ENCODE peak calls at places on chromosomes 3 and 15, in seven cellular contexts. F, L, V, R, J, G and D are unnamed samples.

GRCh38 chr3:139689122-139689521 is 11.3 kb upstream of the NMNAT3 start:
- DNase-seq in V (no peak), G (no peak), F (no peak), J (no peak), R (no peak), L (no peak), D (no peak)

GRCh38 chr15:89785064-89785770 is 9.1 kb downstream of the MESP2 start:
- DNase-seq in L (no peak), G (no peak), R (no peak), J (no peak), F (no peak), V (peak), D (no peak)

GRCh38 chr3:29183346-29184087 is 97.4 kb upstream of the RBMS3 start:
- DNase-seq in J (no peak), G (peak), L (peak), F (peak), R (peak), V (no peak), D (peak)

GRCh38 chr3:128313181-128313725 is 153.4 kb downstream of the DNAJB8 start:
- DNase-seq in J (no peak), F (no peak), G (no peak), L (no peak), R (peak), V (no peak), D (no peak)

GRCh38 chr3:134369861-134370596 is 4.2 kb downstream of the AMOTL2 start:
- DNase-seq in G (no peak), F (no peak), R (no peak), V (no peak), J (no peak), L (no peak), D (no peak)

GRCh38 chr3:165983284-165983683 is 146.1 kb upstream of the BCHE start:
- DNase-seq in L (no peak), R (no peak), G (no peak), J (no peak), V (no peak), F (no peak), D (no peak)

GRCh38 chr3:134598813-134599563 is 51.8 kb downstream of the KY start:
- DNase-seq in G (no peak), J (no peak), F (no peak), L (peak), R (no peak), V (no peak), D (no peak)

GRCh38 chr3:21718943-21719591 is 31.9 kb downstream of the ZNF385D start:
- DNase-seq in G (no peak), V (no peak), R (no peak), J (no peak), F (no peak), L (no peak), D (no peak)

GRCh38 chr3:1852950-1853349 is 245.7 kb upstream of the CNTN4 start:
- DNase-seq in J (no peak), F (no peak), V (no peak), G (no peak), R (no peak), L (no peak), D (no peak)

GRCh38 chr3:123357275-123357674 is 91.6 kb downstream of the ADCY5 start:
- DNase-seq in L (no peak), G (no peak), F (no peak), J (no peak), V (no peak), R (no peak), D (no peak)

GRCh38 chr3:5314897-5315296 is 127.4 kb downstream of the EDEM1 start:
- DNase-seq in F (no peak), V (no peak), G (peak), R (no peak), J (no peak), L (no peak), D (no peak)

GRCh38 chr15:58361291-58361759 is 70.5 kb upstream of the LIPC start:
- DNase-seq in L (peak), R (no peak), J (no peak), V (no peak), F (no peak), G (no peak), D (no peak)

GRCh38 chr15:42191610-42192346 is 16.3 kb downstream of the VPS39 start:
- DNase-seq in V (no peak), J (no peak), R (no peak), F (no peak), L (no peak), G (no peak), D (no peak)

GRCh38 chr3:19934098-19934566 is at the start of gene EFHB:
- DNase-seq in L (no peak), F (no peak), G (peak), V (peak), R (no peak), J (no peak), D (peak)

GRCh38 chr3:99714146-99714545 is 75.8 kb downstream of the COL8A1 start:
- DNase-seq in V (no peak), J (no peak), G (no peak), L (peak), F (no peak), R (no peak), D (no peak)

GRCh38 chr3:48847053-48847585 is 555 bp downstream of the PRKAR2A start:
- DNase-seq in V (peak), F (peak), L (peak), G (peak), R (peak), J (peak), D (peak)

GRCh38 chr3:168116279-168116678 is 20.6 kb upstream of the GOLIM4 start:
- DNase-seq in V (no peak), L (no peak), J (no peak), G (peak), R (no peak), F (no peak), D (no peak)

GRCh38 chr3:43349759-43350158 is 63.4 kb downstream of the SNRK start:
- DNase-seq in L (no peak), R (no peak), V (no peak), J (no peak), F (no peak), G (no peak), D (no peak)

GRCh38 chr3:120077726-120078125 is 16.5 kb downstream of the GSK3B start:
- DNase-seq in V (no peak), J (no peak), F (no peak), G (no peak), R (no peak), L (peak), D (no peak)

GRCh38 chr3:111227216-111227615 is 155.6 kb downstream of the NECTIN3 start:
- DNase-seq in F (no peak), R (no peak), G (peak), L (peak), J (no peak), V (no peak), D (no peak)

GRCh38 chr3:171306631-171307030 is 153.6 kb downstream of the TNIK start:
- DNase-seq in F (no peak), J (peak), G (peak), V (no peak), R (no peak), L (peak), D (no peak)

GRCh38 chr3:126355777-126356372 is 1.3 kb downstream of the KLF15 start:
- DNase-seq in J (peak), L (peak), R (peak), V (peak), G (no peak), F (no peak), D (peak)

GRCh38 chr3:42610978-42611377 is 10.5 kb downstream of the NKTR start:
- DNase-seq in R (no peak), L (no peak), F (no peak), G (no peak), J (no peak), V (no peak), D (no peak)

GRCh38 chr3:132593241-132593949 is 3.7 kb upstream of the ACKR4 start:
- DNase-seq in G (no peak), L (peak), J (no peak), V (no peak), R (no peak), F (no peak), D (no peak)

GRCh38 chr3:11238057-11238456 is 34.1 kb upstream of the ATG7 start:
- DNase-seq in J (no peak), L (peak), F (no peak), G (peak), R (peak), V (no peak), D (peak)

GRCh38 chr3:61353353-61353752 is 102.1 kb upstream of the FHIT start:
- DNase-seq in J (peak), V (no peak), F (no peak), L (no peak), R (no peak), G (no peak), D (no peak)

GRCh38 chr3:132088291-132088690 is 53.5 kb upstream of the CPNE4 start:
- DNase-seq in F (no peak), G (no peak), V (no peak), L (peak), J (no peak), R (no peak), D (no peak)

GRCh38 chr3:111801697-111802655 is 57.1 kb upstream of the PHLDB2 start:
- DNase-seq in L (peak), F (no peak), R (no peak), J (no peak), V (no peak), G (peak), D (no peak)